ENCODE peak calls at places on chromosome 3, in ten cellular contexts. K is neural progenitor cell, V is fibroblast of pulmonary artery, N is fibroblast of the aortic adventitia, I is left ventricle myocardium inferior, U is GM06990, D is GM12878, G is transverse colon, Z is lower leg skin, E is hepatocyte. C is an unnamed sample.

GRCh38 chr3:31770822-31771326 is 210.2 kb downstream of the OSBPL10 start:
- DNase-seq in K (no peak), V (peak), N (no peak), I (no peak), U (no peak), D (no peak), G (no peak), Z (no peak), E (no peak), C (no peak)

GRCh38 chr3:177744873-177745646 is 547.8 kb upstream of the TBL1XR1 start:
- DNase-seq in K (no peak), V (peak), N (peak), I (peak), U (no peak), D (no peak), G (no peak), Z (no peak), E (peak), C (no peak)

GRCh38 chr3:47370887-47371697 is 9.7 kb upstream of the PTPN23 start:
- DNase-seq in K (peak), V (peak), N (no peak), I (no peak), U (no peak), D (no peak), G (peak), Z (no peak), E (peak), C (no peak)

GRCh38 chr3:187551419-187551818 is 118.8 kb downstream of the SST start:
- DNase-seq in K (no peak), V (no peak), N (no peak), I (no peak), U (no peak), D (no peak), G (no peak), Z (no peak), E (no peak), C (no peak)

GRCh38 chr3:107525101-107525953 is 2.6 kb downstream of the BBX start:
- DNase-seq in K (peak), V (peak), N (peak), I (peak), U (peak), D (no peak), G (peak), Z (peak), E (peak), C (peak)

GRCh38 chr3:46736006-46736872 is 18.6 kb upstream of the PRSS50 start:
- DNase-seq in K (no peak), V (no peak), N (no peak), I (no peak), U (no peak), D (no peak), G (no peak), Z (no peak), E (peak), C (no peak)

GRCh38 chr3:195179782-195180489 is 91.0 kb downstream of the XXYLT1 start:
- DNase-seq in K (no peak), V (no peak), N (no peak), I (no peak), U (no peak), D (no peak), G (no peak), Z (no peak), E (no peak), C (no peak)

GRCh38 chr3:174862101-174862500 is 3.0 kb downstream of the NAALADL2 start:
- DNase-seq in K (peak), V (no peak), N (no peak), I (no peak), U (no peak), D (no peak), G (peak), Z (no peak), E (peak), C (no peak)

GRCh38 chr3:153513236-153513635 is 351.2 kb downstream of the RAP2B start:
- DNase-seq in K (peak), V (peak), N (peak), I (no peak), U (no peak), D (no peak), G (no peak), Z (no peak), E (peak), C (no peak)

GRCh38 chr3:78978037-78978436 is 789.8 kb downstream of the ROBO1 start:
- DNase-seq in K (no peak), V (peak), N (peak), I (no peak), U (no peak), D (no peak), G (no peak), Z (no peak), E (no peak), C (no peak)

GRCh38 chr3:13132281-13132680 is 59.1 kb upstream of the IQSEC1 start:
- DNase-seq in K (no peak), V (no peak), N (no peak), I (no peak), U (no peak), D (no peak), G (peak), Z (no peak), E (no peak), C (no peak)

GRCh38 chr3:143464850-143465249 is 345.3 kb downstream of the CHST2 start:
- DNase-seq in K (no peak), V (no peak), N (peak), I (no peak), U (peak), D (no peak), G (no peak), Z (no peak), E (no peak), C (no peak)

GRCh38 chr3:126546549-126547239 is 12.0 kb downstream of the C3orf22 start:
- DNase-seq in K (no peak), V (no peak), N (no peak), I (no peak), U (no peak), D (no peak), G (peak), Z (no peak), E (no peak), C (no peak)

GRCh38 chr3:120177907-120178306 is 83.7 kb upstream of the GSK3B start:
- DNase-seq in K (no peak), V (peak), N (no peak), I (no peak), U (no peak), D (no peak), G (no peak), Z (no peak), E (no peak), C (no peak)

GRCh38 chr3:45194791-45195190 is 31.3 kb downstream of the TMEM158 start:
- DNase-seq in K (no peak), V (no peak), N (no peak), I (no peak), U (no peak), D (no peak), G (no peak), Z (no peak), E (no peak), C (no peak)

GRCh38 chr3:193983846-193984245 is 152.1 kb upstream of the HES1 start:
- DNase-seq in K (no peak), V (no peak), N (no peak), I (no peak), U (no peak), D (no peak), G (no peak), Z (no peak), E (no peak), C (no peak)

GRCh38 chr3:188150982-188151381 is 3.0 kb upstream of the LPP start:
- DNase-seq in K (no peak), V (no peak), N (no peak), I (no peak), U (no peak), D (no peak), G (no peak), Z (no peak), E (no peak), C (no peak)

GRCh38 chr3:67940200-67940952 is 286.0 kb upstream of the SUCLG2 start:
- DNase-seq in K (no peak), V (peak), N (peak), I (no peak), U (no peak), D (no peak), G (peak), Z (no peak), E (peak), C (peak)

GRCh38 chr3:132134611-132135010 is 99.8 kb upstream of the CPNE4 start:
- DNase-seq in K (no peak), V (peak), N (peak), I (no peak), U (no peak), D (no peak), G (no peak), Z (no peak), E (no peak), C (no peak)

DNA sequence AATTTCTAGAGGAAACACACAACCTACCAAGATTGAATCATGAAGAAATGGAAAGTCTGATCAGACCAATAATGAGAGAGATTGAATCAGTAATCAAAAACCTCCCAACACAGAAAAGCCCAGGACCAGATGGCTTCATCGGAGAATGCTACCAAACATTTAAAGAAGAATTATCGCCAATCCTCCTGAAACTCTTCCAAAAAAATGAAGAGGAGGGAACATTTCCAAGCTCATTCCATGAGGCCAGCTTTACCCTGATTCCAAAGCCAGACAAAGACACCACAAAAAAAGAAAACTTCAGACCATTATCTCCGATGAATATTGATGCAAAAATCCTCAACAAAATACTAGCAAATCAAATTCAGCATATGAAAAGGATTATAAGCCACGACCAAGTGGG is 94.1 kb downstream of the SENP2 start:
- DNase-seq in K (no peak), V (no peak), N (peak), I (no peak), U (no peak), D (no peak), G (no peak), Z (no peak), E (no peak), C (no peak)
- H3K4me3 ChIP-seq in K (no peak), V (no peak), N (no peak), I (no peak), U (no peak), D (no peak), G (no peak), Z (no peak), E (no peak), C (no peak)

DNA sequence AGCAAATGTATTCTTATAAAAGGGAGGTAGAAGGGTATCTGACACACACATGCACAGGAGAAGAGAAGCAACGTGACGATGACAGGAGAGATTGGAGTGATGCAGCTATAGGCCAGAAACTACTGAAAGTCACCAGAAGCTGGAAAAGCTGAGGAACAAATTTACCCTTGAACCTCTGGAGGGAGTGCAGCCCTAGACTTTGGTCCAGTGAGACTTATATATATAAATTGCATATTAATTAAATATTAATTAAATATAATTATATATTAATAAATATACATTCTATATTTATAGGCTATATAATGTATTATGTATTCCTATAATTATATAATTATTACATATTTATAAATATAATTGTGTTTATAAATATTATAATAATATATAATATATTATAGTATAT is 96.5 kb upstream of the LMCD1 start:
- DNase-seq in K (no peak), V (no peak), N (no peak), I (no peak), U (no peak), D (no peak), G (no peak), Z (no peak), E (no peak), C (no peak)
- H3K4me3 ChIP-seq in K (no peak), V (no peak), N (no peak), I (no peak), U (no peak), D (no peak), G (no peak), Z (no peak), E (no peak), C (no peak)

GRCh38 chr3:99637381-99638111 is 848 bp upstream of the COL8A1 start:
- DNase-seq in K (peak), V (peak), N (peak), I (peak), U (no peak), D (no peak), G (no peak), Z (no peak), E (no peak), C (no peak)
- H3K4me3 ChIP-seq in K (peak), V (peak), N (peak), I (peak), U (peak), D (no peak), G (peak), Z (peak), E (peak), C (no peak)

DNA sequence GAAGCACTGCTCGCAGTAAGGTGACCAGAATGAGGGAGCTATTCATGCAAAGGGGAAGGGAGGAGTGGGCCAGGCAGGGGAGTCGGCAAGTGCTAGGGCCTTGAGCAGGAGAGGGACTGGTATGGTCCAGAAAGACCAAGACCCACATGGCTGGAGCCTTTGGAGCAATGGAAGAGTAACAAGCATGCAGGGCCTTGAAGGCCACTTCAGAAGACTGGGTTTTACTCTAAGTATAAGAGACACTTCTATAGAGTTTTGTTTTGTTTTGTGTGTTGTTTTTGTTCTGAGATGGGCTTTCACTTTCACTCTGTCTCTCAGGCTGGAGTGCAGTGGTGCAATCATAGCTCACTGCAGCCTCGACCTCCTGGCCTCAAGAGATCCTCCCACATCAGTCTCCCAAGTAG is 42.0 kb downstream of the BFSP2 start:
- DNase-seq in K (no peak), V (no peak), N (no peak), I (no peak), U (no peak), D (no peak), G (no peak), Z (no peak), E (no peak), C (no peak)
- H3K4me3 ChIP-seq in K (no peak), V (no peak), N (no peak), I (no peak), U (peak), D (peak), G (no peak), Z (no peak), E (no peak), C (no peak)

GRCh38 chr3:50057756-50058155 is 31.0 kb upstream of the RBM5 start:
- DNase-seq in K (no peak), V (no peak), N (no peak), I (no peak), U (no peak), D (no peak), G (no peak), Z (no peak), E (no peak), C (no peak)
- H3K4me3 ChIP-seq in K (no peak), V (no peak), N (no peak), I (no peak), U (no peak), D (no peak), G (no peak), Z (no peak), E (no peak), C (no peak)

GRCh38 chr3:147413712-147414325 is 4.7 kb downstream of the ZIC1 start:
- DNase-seq in K (peak), V (no peak), N (no peak), I (no peak), U (no peak), D (no peak), G (no peak), Z (no peak), E (no peak), C (no peak)
- H3K4me3 ChIP-seq in K (no peak), V (peak), N (peak), I (peak), U (no peak), D (peak), G (no peak), Z (no peak), E (no peak), C (no peak)

GRCh38 chr3:99373088-99373875 is 265.1 kb upstream of the COL8A1 start:
- DNase-seq in K (no peak), V (peak), N (peak), I (no peak), U (no peak), D (no peak), G (no peak), Z (no peak), E (no peak), C (no peak)
- H3K4me3 ChIP-seq in K (no peak), V (no peak), N (no peak), I (no peak), U (no peak), D (no peak), G (no peak), Z (no peak), E (no peak), C (no peak)

DNA sequence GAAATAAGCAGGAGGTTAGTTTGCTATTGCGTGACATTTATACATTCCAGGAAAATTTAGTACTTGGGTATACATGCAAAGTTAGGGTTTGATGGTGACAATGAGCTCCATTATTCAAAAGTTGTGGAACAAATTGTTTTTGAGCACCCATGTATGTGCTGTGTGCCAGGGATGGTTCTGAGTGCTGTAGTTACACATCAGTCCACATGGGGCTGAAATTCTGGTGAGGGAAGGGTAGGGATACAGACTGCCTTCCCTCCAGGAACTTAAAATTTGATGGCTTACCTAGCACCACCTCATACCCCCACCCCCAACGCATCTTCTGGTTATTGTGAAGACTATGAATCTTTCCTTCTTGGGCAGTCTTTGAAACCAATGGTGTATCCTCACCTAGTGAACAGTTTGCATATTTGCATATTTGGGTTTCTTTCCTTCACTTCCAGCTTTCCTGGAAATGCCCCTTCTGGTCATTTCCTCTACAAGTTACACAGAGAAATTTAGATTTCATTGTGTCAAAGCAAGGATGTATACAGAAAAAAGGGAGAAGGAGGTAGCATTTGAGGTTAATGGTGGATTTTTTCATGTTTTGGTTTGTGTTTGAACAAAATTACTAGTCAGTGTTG is 222.0 kb upstream of the IL12A start:
- DNase-seq in K (peak), V (peak), N (peak), I (no peak), U (no peak), D (no peak), G (no peak), Z (no peak), E (no peak), C (no peak)
- H3K4me3 ChIP-seq in K (no peak), V (no peak), N (peak), I (peak), U (no peak), D (no peak), G (peak), Z (no peak), E (no peak), C (no peak)

DNA sequence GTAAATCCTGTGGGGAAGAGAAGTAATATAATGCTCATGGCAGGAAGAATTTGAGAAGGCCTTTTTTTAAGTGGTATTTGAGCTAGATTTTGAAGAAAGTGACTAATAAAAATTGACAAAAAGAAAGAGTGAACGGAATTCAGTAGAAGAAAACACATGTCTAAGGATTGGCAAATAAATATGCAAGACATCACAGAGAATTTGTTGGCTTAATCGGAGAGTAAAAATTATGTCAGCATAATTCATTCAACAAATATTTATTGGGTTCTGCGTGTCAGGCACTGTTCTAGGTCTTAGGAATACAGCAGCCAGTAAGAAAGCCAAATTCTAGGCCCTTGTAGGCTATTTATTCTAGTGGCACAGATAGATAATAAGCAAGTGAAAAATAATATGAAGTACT is 33.6 kb upstream of the LEKR1 start:
- DNase-seq in K (no peak), V (no peak), N (no peak), I (no peak), U (no peak), D (no peak), G (no peak), Z (no peak), E (no peak), C (no peak)
- H3K4me3 ChIP-seq in K (no peak), V (no peak), N (no peak), I (no peak), U (no peak), D (no peak), G (no peak), Z (no peak), E (no peak), C (no peak)

GRCh38 chr3:14508966-14509795 is 31.0 kb downstream of the GRIP2 start:
- DNase-seq in K (peak), V (peak), N (peak), I (peak), U (peak), D (no peak), G (peak), Z (peak), E (peak), C (peak)
- H3K4me3 ChIP-seq in K (peak), V (no peak), N (no peak), I (no peak), U (no peak), D (no peak), G (no peak), Z (no peak), E (no peak), C (no peak)

C was measured in adrenal gland.